ENCODE peak calls at places on chromosomes 5 and 9, in four cellular contexts. G, T, U and E are unnamed samples.
A peak's percentile ranks its signal among the peaks of the same experiment; 100 is the strongest.

GRCh38 chr9:71096431-71097108 is 24.9 kb downstream of the TRPM3 start:
- DNase-seq in G (peak; percentile 95), T (no peak), U (no peak), E (no peak)

GRCh38 chr9:114231218-114232090 is 76.1 kb downstream of the COL27A1 start:
- DNase-seq in G (no peak), T (no peak), U (no peak), E (no peak)

GRCh38 chr5:97968346-97968745 is 785.3 kb upstream of the RIOK2 start:
- DNase-seq in G (no peak), T (no peak), U (no peak), E (no peak)

GRCh38 chr5:180313677-180314076 is 21.8 kb upstream of the MAPK9 start:
- DNase-seq in G (peak; percentile 70), T (peak; percentile 52), U (no peak), E (peak; percentile 83)

GRCh38 chr9:79617395-79617794 is 45.6 kb downstream of the TLE4 start:
- DNase-seq in G (no peak), T (no peak), U (no peak), E (no peak)

GRCh38 chr5:82735160-82735789 is 341.9 kb downstream of the TMEM167A start:
- DNase-seq in G (peak; percentile 69), T (peak; percentile 18), U (peak; percentile 63), E (no peak)

GRCh38 chr9:104863180-104863883 is 64.6 kb downstream of the ABCA1 start:
- DNase-seq in G (peak; percentile 59), T (peak; percentile 59), U (peak; percentile 44), E (peak; percentile 98)

GRCh38 chr9:35920004-35920658 is 10.8 kb downstream of the SPAAR start:
- DNase-seq in G (peak; percentile 36), T (no peak), U (no peak), E (no peak)

GRCh38 chr9:73611072-73611471 is 459.4 kb downstream of the ANXA1 start:
- DNase-seq in G (no peak), T (no peak), U (no peak), E (no peak)

GRCh38 chr9:133584559-133585476 is 24.4 kb downstream of the FAM163B start:
- DNase-seq in G (no peak), T (no peak), U (no peak), E (no peak)

GRCh38 chr5:6539060-6539459 is 90.4 kb downstream of the UBE2QL1 start:
- DNase-seq in G (no peak), T (no peak), U (no peak), E (no peak)

GRCh38 chr9:84947412-84947972 is 278.0 kb downstream of the NTRK2 start:
- DNase-seq in G (no peak), T (no peak), U (no peak), E (no peak)

GRCh38 chr5:130773813-130774212 is 391.2 kb downstream of the HINT1 start:
- DNase-seq in G (no peak), T (no peak), U (peak; percentile 83), E (peak; percentile 11)

GRCh38 chr5:135038829-135039525 is 4.9 kb upstream of the PITX1 start:
- DNase-seq in G (no peak), T (no peak), U (no peak), E (peak; percentile 66)

GRCh38 chr9:89491688-89492087 is 6.2 kb downstream of the SEMA4D start:
- DNase-seq in G (no peak), T (no peak), U (no peak), E (no peak)

GRCh38 chr5:125198270-125198974 is 452.0 kb upstream of the ZNF608 start:
- DNase-seq in G (no peak), T (no peak), U (no peak), E (peak; percentile 69)

GRCh38 chr5:37575541-37576489 is 196.7 kb downstream of the WDR70 start:
- DNase-seq in G (peak; percentile 3), T (peak; percentile 83), U (no peak), E (no peak)

GRCh38 chr5:58127132-58127485 is 332.8 kb downstream of the PLK2 start:
- DNase-seq in G (no peak), T (no peak), U (no peak), E (peak; percentile 26)

GRCh38 chr9:134544388-134545212 is 97.0 kb upstream of the COL5A1 start:
- DNase-seq in G (peak; percentile 15), T (no peak), U (no peak), E (no peak)

GRCh38 chr5:6576861-6577501 is 55.9 kb downstream of the NSUN2 start:
- DNase-seq in G (peak; percentile 34), T (peak; percentile 52), U (peak; percentile 44), E (peak; percentile 71)

GRCh38 chr9:36867672-36868471 is 166.2 kb downstream of the PAX5 start:
- DNase-seq in G (peak; percentile 98), T (no peak), U (no peak), E (no peak)

GRCh38 chr5:76720988-76721569 is 5.2 kb downstream of the F2R start:
- DNase-seq in G (no peak), T (no peak), U (no peak), E (no peak)

GRCh38 chr9:126745574-126746411 is 59.0 kb upstream of the ZBTB43 start:
- DNase-seq in G (no peak), T (no peak), U (no peak), E (no peak)

GRCh38 chr5:142715291-142715690 is 29.4 kb upstream of the FGF1 start:
- DNase-seq in G (no peak), T (no peak), U (no peak), E (no peak)

GRCh38 chr5:142719836-142720330 is 34.0 kb upstream of the FGF1 start:
- DNase-seq in G (no peak), T (no peak), U (no peak), E (no peak)

GRCh38 chr5:142713151-142713706 is 27.3 kb upstream of the FGF1 start:
- DNase-seq in G (peak; percentile 81), T (peak; percentile 78), U (peak; percentile 80), E (peak; percentile 59)

GRCh38 chr5:142717582-142718215 is 31.8 kb upstream of the FGF1 start:
- DNase-seq in G (peak; percentile 52), T (no peak), U (no peak), E (peak; percentile 75)

DNA sequence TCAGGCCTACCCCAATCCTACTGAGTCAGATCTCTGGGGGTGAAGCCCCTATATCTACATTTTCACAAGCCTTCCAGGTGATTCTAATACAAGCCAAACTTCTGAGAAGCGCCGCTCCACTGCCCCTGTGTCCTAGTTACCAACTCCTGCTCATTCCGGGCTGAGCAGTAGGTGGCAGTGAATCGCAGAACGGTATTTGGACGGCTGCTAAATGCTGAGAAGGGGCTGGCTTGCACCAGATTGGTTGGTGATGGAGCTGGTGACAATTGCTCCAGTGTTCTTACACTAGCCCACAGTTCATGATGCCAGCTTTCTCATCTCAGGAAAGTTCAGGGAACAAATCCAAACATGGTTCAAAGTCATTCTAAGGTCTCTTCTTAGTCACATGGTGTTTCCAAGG is 31.1 kb upstream of the FGF1 start:
- DNase-seq in G (peak; percentile 54), T (peak; percentile 31), U (peak; percentile 47), E (peak; percentile 35)
- TF ChIP-seq JUND in G (no peak), T (no peak), U (no peak), E (no peak)

DNA sequence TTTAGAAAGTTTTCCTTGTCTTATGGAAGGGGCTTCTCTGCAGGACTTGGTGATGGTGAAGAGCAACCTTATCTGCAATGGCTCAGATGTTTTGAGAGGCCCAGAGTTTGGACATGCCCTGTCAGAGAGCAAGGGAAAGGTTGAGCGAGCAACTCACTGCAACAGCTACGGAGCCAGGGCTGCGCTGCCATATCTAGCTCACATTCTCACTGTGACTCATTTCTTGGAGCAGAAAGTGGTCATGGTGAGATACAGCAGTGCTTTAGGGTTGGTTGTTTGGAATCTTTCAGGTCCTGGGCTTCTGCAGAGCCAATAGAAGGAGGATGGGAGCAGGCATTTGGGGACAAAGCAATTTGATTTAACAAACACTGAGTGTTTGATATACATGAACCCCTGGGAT is 12.3 kb downstream of the GLRA1 start:
- DNase-seq in G (no peak), T (no peak), U (no peak), E (no peak)
- TF ChIP-seq JUND in G (no peak), T (no peak), U (no peak), E (no peak)

DNA sequence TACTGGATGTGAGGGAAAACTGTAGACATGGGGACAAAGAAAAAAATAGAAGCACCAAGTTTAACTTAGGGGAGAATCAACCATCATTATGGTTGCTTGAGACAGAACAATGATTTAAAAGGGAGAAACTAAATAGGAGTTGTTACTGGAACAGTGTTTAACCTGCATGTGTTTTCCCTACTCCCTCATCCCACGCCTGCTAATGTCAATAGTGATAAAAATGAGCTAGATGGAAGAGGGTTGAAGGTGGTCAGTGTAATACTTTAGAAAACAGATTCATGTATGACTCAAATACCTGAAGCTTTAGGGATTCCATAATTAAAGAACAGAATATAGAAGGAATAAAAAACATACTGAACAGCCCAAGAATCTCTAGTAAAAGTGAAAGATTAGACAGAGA is 52.5 kb downstream of the PLCXD3 start:
- DNase-seq in G (no peak), T (no peak), U (no peak), E (no peak)
- TF ChIP-seq JUND in G (no peak), T (no peak), U (no peak), E (no peak)

GRCh38 chr5:66840527-66841013 is 244.4 kb downstream of the MAST4 start:
- DNase-seq in G (peak; percentile 29), T (no peak), U (no peak), E (no peak)

GRCh38 chr5:66842540-66842939 is 246.3 kb downstream of the MAST4 start:
- DNase-seq in G (no peak), T (no peak), U (no peak), E (no peak)

GRCh38 chr5:66843065-66843464 is 246.9 kb downstream of the MAST4 start:
- DNase-seq in G (no peak), T (no peak), U (no peak), E (no peak)

GRCh38 chr5:66841264-66841663 is 245.1 kb downstream of the MAST4 start:
- DNase-seq in G (no peak), T (no peak), U (no peak), E (no peak)
- TF ChIP-seq JUND in G (no peak), T (no peak), U (no peak), E (no peak)

DNA sequence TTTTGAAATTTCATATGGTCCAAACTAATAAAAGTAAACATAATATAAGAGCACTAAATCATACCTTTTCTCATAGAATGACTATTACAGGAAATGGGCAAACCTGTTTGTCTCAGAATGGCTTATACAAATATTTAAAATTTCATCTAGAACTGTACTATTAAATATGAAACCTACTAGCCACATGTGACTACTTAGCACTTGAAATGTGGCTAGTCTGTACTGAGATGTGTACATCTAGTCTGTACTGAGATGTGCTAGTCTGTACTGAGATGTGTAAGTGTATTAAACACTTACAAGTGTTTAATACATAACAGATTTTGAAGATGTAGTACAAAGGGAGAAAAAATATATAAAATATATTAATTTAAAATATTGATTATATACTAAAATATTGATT is 22.4 kb downstream of the ABITRAM start:
- DNase-seq in G (no peak), T (no peak), U (no peak), E (peak; percentile 19)
- TF ChIP-seq JUND in G (no peak), T (no peak), U (no peak), E (no peak)